ENCODE peak calls at places on chromosomes 3 and 15, in ten cellular contexts. One of them, this sample, is unnamed.

GRCh38 chr3:102141096-102141912 is 292.0 kb downstream of the NFKBIZ start:
- DNase-seq in astrocyte of the cerebellum: no peak
- DNase-seq in NCI-H1105: no peak
- DNase-seq in activated T-cell treated with anti-CD3 and anti-CD28 coated beads, Interleukin-2, amount 50 U/mL, for 1 hour: no peak
- DNase-seq in NCI-H69: no peak
- DNase-seq in CD8-positive, alpha-beta T cell: no peak
- DNase-seq in left cardiac atrium: no peak
- DNase-seq in EL: peak; percentile 41
- DNase-seq in astrocyte: peak; percentile 17
- DNase-seq in spleen: no peak
- DNase-seq in this sample: peak; percentile 64

GRCh38 chr15:68411276-68411675 is 20.7 kb downstream of the ITGA11 start:
- DNase-seq in astrocyte of the cerebellum: no peak
- DNase-seq in NCI-H1105: no peak
- DNase-seq in activated T-cell treated with anti-CD3 and anti-CD28 coated beads, Interleukin-2, amount 50 U/mL, for 1 hour: no peak
- DNase-seq in NCI-H69: no peak
- DNase-seq in CD8-positive, alpha-beta T cell: no peak
- DNase-seq in left cardiac atrium: no peak
- DNase-seq in EL: no peak
- DNase-seq in astrocyte: no peak
- DNase-seq in spleen: peak; percentile 36
- DNase-seq in this sample: no peak

GRCh38 chr3:172213765-172214358 is 174.5 kb downstream of the FNDC3B start:
- DNase-seq in astrocyte of the cerebellum: no peak
- DNase-seq in NCI-H1105: peak; percentile 96
- DNase-seq in activated T-cell treated with anti-CD3 and anti-CD28 coated beads, Interleukin-2, amount 50 U/mL, for 1 hour: no peak
- DNase-seq in NCI-H69: peak; percentile 95
- DNase-seq in CD8-positive, alpha-beta T cell: no peak
- DNase-seq in left cardiac atrium: no peak
- DNase-seq in EL: no peak
- DNase-seq in astrocyte: no peak
- DNase-seq in spleen: no peak
- DNase-seq in this sample: no peak

GRCh38 chr15:42402806-42403205 is 43.5 kb downstream of the CAPN3 start:
- DNase-seq in astrocyte of the cerebellum: no peak
- DNase-seq in NCI-H1105: no peak
- DNase-seq in activated T-cell treated with anti-CD3 and anti-CD28 coated beads, Interleukin-2, amount 50 U/mL, for 1 hour: no peak
- DNase-seq in NCI-H69: no peak
- DNase-seq in CD8-positive, alpha-beta T cell: no peak
- DNase-seq in left cardiac atrium: no peak
- DNase-seq in EL: no peak
- DNase-seq in astrocyte: no peak
- DNase-seq in spleen: no peak
- DNase-seq in this sample: no peak

GRCh38 chr15:70853855-70854668 is at the start of gene LARP6:
- DNase-seq in astrocyte of the cerebellum: no peak
- DNase-seq in NCI-H1105: peak; percentile 63
- DNase-seq in activated T-cell treated with anti-CD3 and anti-CD28 coated beads, Interleukin-2, amount 50 U/mL, for 1 hour: peak; percentile 41
- DNase-seq in NCI-H69: peak; percentile 34
- DNase-seq in CD8-positive, alpha-beta T cell: no peak
- DNase-seq in left cardiac atrium: peak; percentile 70
- DNase-seq in EL: peak; percentile 69
- DNase-seq in astrocyte: no peak
- DNase-seq in spleen: no peak
- DNase-seq in this sample: no peak

GRCh38 chr15:87826119-87826730 is 430.3 kb downstream of the NTRK3 start:
- DNase-seq in astrocyte of the cerebellum: no peak
- DNase-seq in NCI-H1105: no peak
- DNase-seq in activated T-cell treated with anti-CD3 and anti-CD28 coated beads, Interleukin-2, amount 50 U/mL, for 1 hour: no peak
- DNase-seq in NCI-H69: no peak
- DNase-seq in CD8-positive, alpha-beta T cell: no peak
- DNase-seq in left cardiac atrium: no peak
- DNase-seq in EL: no peak
- DNase-seq in astrocyte: no peak
- DNase-seq in spleen: no peak
- DNase-seq in this sample: no peak

GRCh38 chr15:82081904-82082810 is 36.3 kb upstream of the MEX3B start:
- DNase-seq in astrocyte of the cerebellum: peak; percentile 90
- DNase-seq in NCI-H1105: no peak
- DNase-seq in activated T-cell treated with anti-CD3 and anti-CD28 coated beads, Interleukin-2, amount 50 U/mL, for 1 hour: no peak
- DNase-seq in NCI-H69: peak; percentile 13
- DNase-seq in CD8-positive, alpha-beta T cell: no peak
- DNase-seq in left cardiac atrium: no peak
- DNase-seq in EL: peak; percentile 94
- DNase-seq in astrocyte: peak; percentile 97
- DNase-seq in spleen: no peak
- DNase-seq in this sample: peak; percentile 94

GRCh38 chr3:151795276-151795675 is 18.6 kb upstream of the AADAC start:
- DNase-seq in astrocyte of the cerebellum: peak; percentile 62
- DNase-seq in NCI-H1105: no peak
- DNase-seq in activated T-cell treated with anti-CD3 and anti-CD28 coated beads, Interleukin-2, amount 50 U/mL, for 1 hour: no peak
- DNase-seq in NCI-H69: no peak
- DNase-seq in CD8-positive, alpha-beta T cell: no peak
- DNase-seq in left cardiac atrium: no peak
- DNase-seq in EL: peak; percentile 74
- DNase-seq in astrocyte: peak; percentile 86
- DNase-seq in spleen: no peak
- DNase-seq in this sample: peak; percentile 77

GRCh38 chr3:52077900-52078299 is 21.5 kb upstream of the DUSP7 start:
- DNase-seq in astrocyte of the cerebellum: no peak
- DNase-seq in NCI-H1105: no peak
- DNase-seq in activated T-cell treated with anti-CD3 and anti-CD28 coated beads, Interleukin-2, amount 50 U/mL, for 1 hour: no peak
- DNase-seq in NCI-H69: no peak
- DNase-seq in CD8-positive, alpha-beta T cell: no peak
- DNase-seq in left cardiac atrium: no peak
- DNase-seq in EL: no peak
- DNase-seq in astrocyte: no peak
- DNase-seq in spleen: no peak
- DNase-seq in this sample: no peak

GRCh38 chr3:182370949-182371348 is 422.4 kb upstream of the ATP11B start:
- DNase-seq in astrocyte of the cerebellum: peak; percentile 61
- DNase-seq in NCI-H1105: no peak
- DNase-seq in activated T-cell treated with anti-CD3 and anti-CD28 coated beads, Interleukin-2, amount 50 U/mL, for 1 hour: no peak
- DNase-seq in NCI-H69: no peak
- DNase-seq in CD8-positive, alpha-beta T cell: no peak
- DNase-seq in left cardiac atrium: no peak
- DNase-seq in EL: no peak
- DNase-seq in astrocyte: peak; percentile 84
- DNase-seq in spleen: no peak
- DNase-seq in this sample: peak; percentile 24

GRCh38 chr3:58260261-58260731 is 22.7 kb downstream of the ABHD6 start:
- DNase-seq in astrocyte of the cerebellum: peak; percentile 34
- DNase-seq in NCI-H1105: no peak
- DNase-seq in activated T-cell treated with anti-CD3 and anti-CD28 coated beads, Interleukin-2, amount 50 U/mL, for 1 hour: no peak
- DNase-seq in NCI-H69: peak; percentile 23
- DNase-seq in CD8-positive, alpha-beta T cell: no peak
- DNase-seq in left cardiac atrium: no peak
- DNase-seq in EL: peak; percentile 78
- DNase-seq in astrocyte: peak; percentile 94
- DNase-seq in spleen: no peak
- DNase-seq in this sample: peak; percentile 67

GRCh38 chr15:101563397-101563796 is 73.9 kb upstream of the PCSK6 start:
- DNase-seq in astrocyte of the cerebellum: no peak
- DNase-seq in NCI-H1105: no peak
- DNase-seq in activated T-cell treated with anti-CD3 and anti-CD28 coated beads, Interleukin-2, amount 50 U/mL, for 1 hour: no peak
- DNase-seq in NCI-H69: no peak
- DNase-seq in CD8-positive, alpha-beta T cell: no peak
- DNase-seq in left cardiac atrium: no peak
- DNase-seq in EL: no peak
- DNase-seq in astrocyte: no peak
- DNase-seq in spleen: no peak
- DNase-seq in this sample: no peak

GRCh38 chr3:169133178-169134161 is 530.0 kb downstream of the MECOM start:
- DNase-seq in astrocyte of the cerebellum: no peak
- DNase-seq in NCI-H1105: peak; percentile 10
- DNase-seq in activated T-cell treated with anti-CD3 and anti-CD28 coated beads, Interleukin-2, amount 50 U/mL, for 1 hour: no peak
- DNase-seq in NCI-H69: peak; percentile 34
- DNase-seq in CD8-positive, alpha-beta T cell: no peak
- DNase-seq in left cardiac atrium: no peak
- DNase-seq in EL: no peak
- DNase-seq in astrocyte: no peak
- DNase-seq in spleen: no peak
- DNase-seq in this sample: peak; percentile 34

GRCh38 chr3:128919988-128920387 is 40.6 kb downstream of the ACAD9 start:
- DNase-seq in astrocyte of the cerebellum: no peak
- DNase-seq in NCI-H1105: no peak
- DNase-seq in activated T-cell treated with anti-CD3 and anti-CD28 coated beads, Interleukin-2, amount 50 U/mL, for 1 hour: no peak
- DNase-seq in NCI-H69: no peak
- DNase-seq in CD8-positive, alpha-beta T cell: no peak
- DNase-seq in left cardiac atrium: no peak
- DNase-seq in EL: no peak
- DNase-seq in astrocyte: no peak
- DNase-seq in spleen: no peak
- DNase-seq in this sample: no peak

GRCh38 chr3:57974796-57975388 is 33.3 kb upstream of the FLNB start:
- DNase-seq in astrocyte of the cerebellum: peak; percentile 51
- DNase-seq in NCI-H1105: no peak
- DNase-seq in activated T-cell treated with anti-CD3 and anti-CD28 coated beads, Interleukin-2, amount 50 U/mL, for 1 hour: no peak
- DNase-seq in NCI-H69: no peak
- DNase-seq in CD8-positive, alpha-beta T cell: no peak
- DNase-seq in left cardiac atrium: no peak
- DNase-seq in EL: peak; percentile 99
- DNase-seq in astrocyte: peak; percentile 98
- DNase-seq in spleen: no peak
- DNase-seq in this sample: peak; percentile 94

GRCh38 chr3:10370429-10370828 is 49.5 kb upstream of the SEC13 start:
- DNase-seq in astrocyte of the cerebellum: no peak
- DNase-seq in NCI-H1105: no peak
- DNase-seq in activated T-cell treated with anti-CD3 and anti-CD28 coated beads, Interleukin-2, amount 50 U/mL, for 1 hour: no peak
- DNase-seq in NCI-H69: no peak
- DNase-seq in CD8-positive, alpha-beta T cell: no peak
- DNase-seq in left cardiac atrium: no peak
- DNase-seq in EL: peak; percentile 65
- DNase-seq in astrocyte: peak; percentile 66
- DNase-seq in spleen: no peak
- DNase-seq in this sample: peak; percentile 50